ENCODE peak calls at places on chromosomes 13 and 19, in nine cellular contexts. L is heart right ventricle, W is GM23338, J is cardiac fibroblast, T is cardiac muscle cell, H is sigmoid colon, P is pancreas, O is OCI-LY7, I is Peyer's patch. E is an unnamed sample.

GRCh38 chr13:58134525-58134924 is 503.0 kb downstream of the PCDH17 start:
- DNase-seq in L (no peak), W (no peak), J (no peak), T (no peak), H (no peak), P (no peak), O (no peak), I (no peak), E (no peak)

GRCh38 chr13:34155931-34156607 is 338.1 kb downstream of the RFC3 start:
- DNase-seq in L (no peak), W (no peak), J (peak), T (no peak), H (no peak), P (no peak), O (no peak), I (no peak), E (no peak)

GRCh38 chr13:30124131-30124768 is 183.1 kb downstream of the KATNAL1 start:
- DNase-seq in L (no peak), W (no peak), J (no peak), T (no peak), H (no peak), P (no peak), O (no peak), I (no peak), E (no peak)

GRCh38 chr13:109708014-109708617 is 78.3 kb downstream of the IRS2 start:
- DNase-seq in L (no peak), W (no peak), J (no peak), T (no peak), H (no peak), P (no peak), O (no peak), I (no peak), E (no peak)

GRCh38 chr19:57708641-57709354 is at the start of gene ZNF154:
- DNase-seq in L (peak), W (peak), J (peak), T (peak), H (peak), P (peak), O (no peak), I (no peak), E (peak)

GRCh38 chr13:76758257-76758656 is 127.9 kb downstream of the KCTD12 start:
- DNase-seq in L (no peak), W (no peak), J (no peak), T (peak), H (no peak), P (no peak), O (no peak), I (no peak), E (no peak)

GRCh38 chr19:57465680-57466381 is 8.9 kb upstream of the VN1R1 start:
- DNase-seq in L (no peak), W (peak), J (peak), T (no peak), H (no peak), P (no peak), O (peak), I (no peak), E (no peak)

GRCh38 chr13:85503797-85504196 is 295.4 kb downstream of the SLITRK6 start:
- DNase-seq in L (no peak), W (no peak), J (peak), T (no peak), H (no peak), P (no peak), O (no peak), I (no peak), E (no peak)

GRCh38 chr13:83515267-83515666 is 367.0 kb downstream of the SLITRK1 start:
- DNase-seq in L (no peak), W (no peak), J (peak), T (no peak), H (no peak), P (no peak), O (no peak), I (no peak), E (no peak)

GRCh38 chr19:44749318-44749717 is 810 bp downstream of the BCL3 start:
- DNase-seq in L (no peak), W (no peak), J (no peak), T (no peak), H (no peak), P (no peak), O (no peak), I (no peak), E (no peak)

GRCh38 chr13:32381539-32381938 is 46.4 kb downstream of the N4BP2L1 start:
- DNase-seq in L (no peak), W (peak), J (peak), T (peak), H (no peak), P (no peak), O (no peak), I (no peak), E (no peak)

GRCh38 chr19:48703316-48703715 is 7.5 kb downstream of the FUT2 start:
- DNase-seq in L (no peak), W (no peak), J (no peak), T (no peak), H (no peak), P (no peak), O (no peak), I (no peak), E (no peak)

GRCh38 chr19:35719402-35720162 is 1.8 kb downstream of the KMT2B start:
- DNase-seq in L (no peak), W (no peak), J (no peak), T (no peak), H (no peak), P (peak), O (no peak), I (no peak), E (peak)

GRCh38 chr19:344625-345319 is at the start of gene MIER2:
- DNase-seq in L (peak), W (peak), J (peak), T (peak), H (peak), P (peak), O (peak), I (peak), E (peak)

GRCh38 chr13:38398810-38399493 is 49.3 kb downstream of the UFM1 start:
- DNase-seq in L (no peak), W (no peak), J (peak), T (no peak), H (no peak), P (no peak), O (no peak), I (no peak), E (no peak)

GRCh38 chr13:31115616-31116015 is 46.1 kb downstream of the HSPH1 start:
- DNase-seq in L (no peak), W (no peak), J (no peak), T (no peak), H (no peak), P (no peak), O (no peak), I (no peak), E (no peak)

GRCh38 chr13:29909975-29910674 is 59.7 kb upstream of the UBL3 start:
- DNase-seq in L (no peak), W (no peak), J (peak), T (no peak), H (no peak), P (no peak), O (no peak), I (no peak), E (no peak)

GRCh38 chr19:1616875-1617274 is 11.6 kb upstream of the UQCR11 start:
- DNase-seq in L (no peak), W (no peak), J (no peak), T (no peak), H (no peak), P (no peak), O (peak), I (no peak), E (no peak)

GRCh38 chr19:2630352-2631001 is 72.0 kb downstream of the GNG7 start:
- DNase-seq in L (no peak), W (no peak), J (no peak), T (no peak), H (no peak), P (no peak), O (no peak), I (no peak), E (no peak)

GRCh38 chr19:49939721-49940481 is 10.6 kb upstream of the NUP62 start:
- DNase-seq in L (no peak), W (peak), J (no peak), T (no peak), H (no peak), P (no peak), O (no peak), I (no peak), E (peak)
- TF ChIP-seq CTCF in L (no peak), W (peak), J (no peak), T (no peak), H (no peak), P (no peak), O (peak), I (no peak), E (peak)

GRCh38 chr19:39671739-39672363 is 16.1 kb downstream of the LGALS16 start:
- DNase-seq in L (no peak), W (peak), J (peak), T (peak), H (no peak), P (no peak), O (peak), I (no peak), E (no peak)
- TF ChIP-seq CTCF in L (peak), W (peak), J (peak), T (peak), H (no peak), P (peak), O (peak), I (peak), E (peak)

DNA sequence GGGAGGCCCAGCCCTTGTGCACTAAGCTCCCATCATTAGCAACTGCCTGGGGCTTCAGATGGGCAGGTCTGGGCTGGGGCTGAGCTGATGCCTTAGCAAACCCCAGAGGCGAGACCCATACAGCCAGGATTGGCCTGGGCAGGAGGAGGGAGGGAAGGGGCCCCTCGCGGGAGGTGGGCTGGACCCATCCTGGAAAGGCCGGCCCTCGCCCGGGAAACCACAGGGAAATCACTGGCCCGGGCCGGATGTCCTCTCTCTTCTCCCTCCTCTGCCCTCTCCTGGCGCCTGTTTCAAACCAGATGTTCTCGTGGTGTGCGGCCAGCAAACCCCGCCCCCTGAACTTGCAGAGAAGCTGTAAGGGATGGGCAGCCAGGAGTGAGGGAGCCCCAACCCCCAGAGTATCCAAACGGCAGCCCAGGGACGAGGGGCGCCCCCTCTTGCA is 43.1 kb downstream of the TMEM255B start:
- DNase-seq in L (peak), W (peak), J (peak), T (peak), H (peak), P (no peak), O (no peak), I (peak), E (peak)
- TF ChIP-seq CTCF in L (no peak), W (peak), J (peak), T (peak), H (no peak), P (no peak), O (no peak), I (no peak), E (peak)

DNA sequence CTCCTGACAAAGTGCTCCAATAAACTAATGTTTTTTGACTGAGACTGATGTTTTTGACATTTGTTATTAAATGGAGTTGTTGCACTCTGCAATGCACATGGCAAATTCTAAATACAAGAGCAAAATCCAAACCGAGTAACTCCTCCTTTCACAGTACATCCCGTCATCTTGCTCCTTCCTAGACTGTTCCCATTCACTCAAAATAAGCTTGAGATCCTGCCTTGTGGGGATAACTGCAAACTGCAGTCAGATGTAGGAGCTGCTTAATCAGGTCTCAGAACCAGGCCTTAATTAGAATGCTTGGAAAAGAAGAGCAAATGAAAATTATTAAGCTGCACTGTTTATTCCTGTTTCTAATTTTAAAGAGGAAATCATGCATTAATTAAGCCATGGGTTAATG is 134.8 kb upstream of the SPRY2 start:
- DNase-seq in L (no peak), W (peak), J (no peak), T (no peak), H (no peak), P (no peak), O (no peak), I (no peak), E (no peak)
- TF ChIP-seq CTCF in L (no peak), W (no peak), J (no peak), T (no peak), H (no peak), P (no peak), O (no peak), I (no peak), E (no peak)